ENCODE peak calls at places on chromosomes 11 and 22, in four cellular contexts. H, B, J and P are unnamed samples.

GRCh38 chr22:49271831-49272230 is 555.8 kb downstream of the BRD1 start:
- DNase-seq in J (no peak), H (no peak), B (no peak), P (no peak)

GRCh38 chr22:40979198-40979597 is 28.0 kb downstream of the RBX1 start:
- DNase-seq in J (no peak), B (no peak), H (no peak), P (no peak)

GRCh38 chr22:31344369-31345330 is 1.5 kb downstream of the PATZ1 start:
- DNase-seq in J (no peak), B (no peak), H (peak), P (peak)

GRCh38 chr11:65112551-65113360 is 1.1 kb downstream of the TM7SF2 start:
- DNase-seq in J (peak), H (peak), B (peak), P (peak)

GRCh38 chr22:24417901-24418641 is 9.3 kb upstream of the ADORA2A start:
- DNase-seq in J (no peak), B (no peak), H (no peak), P (peak)

GRCh38 chr11:15764948-15765347 is 591.4 kb downstream of the SOX6 start:
- DNase-seq in H (no peak), B (no peak), J (no peak), P (no peak)

GRCh38 chr11:86811637-86812321 is 11.4 kb downstream of the PRSS23 start:
- DNase-seq in H (no peak), J (no peak), B (no peak), P (no peak)

GRCh38 chr22:25348391-25348790 is 129.0 kb downstream of the CRYBB2 start:
- DNase-seq in B (no peak), H (no peak), J (no peak), P (no peak)

GRCh38 chr22:46057762-46058420 is 80.9 kb upstream of the WNT7B start:
- DNase-seq in J (no peak), B (no peak), H (peak), P (peak)

GRCh38 chr22:24807284-24807950 is 1.4 kb downstream of the SGSM1 start:
- DNase-seq in B (no peak), J (no peak), H (no peak), P (peak)

GRCh38 chr11:64141081-64141783 is 24.7 kb downstream of the MACROD1 start:
- DNase-seq in H (no peak), B (no peak), J (no peak), P (peak)

GRCh38 chr11:68954970-68955958 is 25.5 kb downstream of the MRGPRD start:
- DNase-seq in B (peak), H (no peak), J (no peak), P (no peak)

GRCh38 chr22:44366372-44367310 is 53.9 kb upstream of the SHISAL1 start:
- DNase-seq in B (no peak), H (no peak), J (no peak), P (no peak)

GRCh38 chr22:37636186-37636948 is 3.1 kb upstream of the SH3BP1 start:
- DNase-seq in B (peak), J (no peak), H (no peak), P (no peak)

GRCh38 chr11:30155428-30155827 is 75.4 kb upstream of the FSHB start:
- DNase-seq in H (no peak), B (no peak), J (no peak), P (no peak)

GRCh38 chr22:49995059-49995412 is 17.5 kb downstream of the IL17REL start:
- DNase-seq in B (no peak), H (no peak), J (no peak), P (peak)

GRCh38 chr22:42180349-42180842 is 49.8 kb upstream of the CYP2D6 start:
- DNase-seq in J (no peak), H (no peak), B (peak), P (no peak)

GRCh38 chr11:79244175-79244804 is 196.5 kb downstream of the TENM4 start:
- DNase-seq in H (no peak), B (no peak), J (no peak), P (no peak)

GRCh38 chr11:73218106-73218829 is at the start of gene P2RY2:
- DNase-seq in H (peak), B (no peak), J (peak), P (peak)

GRCh38 chr11:12845739-12846358 is 163.3 kb upstream of the RASSF10 start:
- DNase-seq in B (peak), J (peak), H (peak), P (peak)

GRCh38 chr11:64809781-64810241 is 540 bp downstream of the MEN1 start:
- DNase-seq in B (peak), J (no peak), H (peak), P (peak)

GRCh38 chr22:23065069-23065451 is 5.3 kb upstream of the GNAZ start:
- DNase-seq in B (no peak), H (peak), J (no peak), P (peak)

GRCh38 chr11:19822531-19822930 is 109.9 kb downstream of the NAV2 start:
- DNase-seq in H (no peak), B (no peak), J (no peak), P (no peak)

GRCh38 chr11:111514216-111515031 is at the start of gene HOATZ:
- DNase-seq in J (no peak), H (peak), B (peak), P (peak)

GRCh38 chr11:45323598-45324249 is 37.6 kb upstream of the SYT13 start:
- DNase-seq in B (no peak), H (no peak), J (no peak), P (no peak)

GRCh38 chr11:131868769-131869482 is 498.5 kb downstream of the NTM start:
- DNase-seq in J (no peak), B (no peak), H (no peak), P (no peak)

GRCh38 chr22:47067331-47067890 is 305.0 kb downstream of the TBC1D22A start:
- DNase-seq in H (no peak), J (no peak), B (no peak), P (no peak)

GRCh38 chr11:65767406-65767805 is 13.4 kb downstream of the AP5B1 start:
- DNase-seq in B (no peak), J (no peak), H (no peak), P (no peak)

GRCh38 chr22:48035897-48036296 is 1273.4 kb downstream of the TBC1D22A start:
- DNase-seq in H (no peak), B (no peak), J (no peak), P (no peak)

GRCh38 chr11:110295487-110296225 is 758 bp downstream of the RDX start:
- DNase-seq in B (peak), H (peak), J (no peak), P (peak)

GRCh38 chr22:47053865-47054185 is 291.4 kb downstream of the TBC1D22A start:
- DNase-seq in J (no peak), B (no peak), H (no peak), P (no peak)

GRCh38 chr11:11407065-11407737 is 54.2 kb upstream of the CSNK2A3 start:
- DNase-seq in B (no peak), H (no peak), J (no peak), P (peak)

GRCh38 chr11:69530278-69531070 is 49.0 kb downstream of the LINC01488 start:
- DNase-seq in B (no peak), H (no peak), J (no peak), P (no peak)

GRCh38 chr11:6357222-6357621 is 33.1 kb upstream of the SMPD1 start:
- DNase-seq in B (peak), H (no peak), J (no peak), P (no peak)

GRCh38 chr11:77046060-77046501 is 11.9 kb downstream of the B3GNT6 start:
- DNase-seq in B (peak), H (peak), J (no peak), P (peak)
- TF ChIP-seq FOXJ3 in B (no peak), H (no peak), J (no peak), P (no peak)

GRCh38 chr11:58358969-58359368 is at the start of gene OR5B17:
- DNase-seq in H (no peak), B (no peak), J (no peak), P (no peak)

GRCh38 chr11:58354727-58355126 is 4.1 kb downstream of the OR5B17 start:
- DNase-seq in H (no peak), J (no peak), B (no peak), P (no peak)
- TF ChIP-seq FOXJ3 in H (no peak), J (no peak), B (no peak), P (no peak)

GRCh38 chr22:21020802-21021429 is 6.0 kb downstream of the P2RX6 start:
- DNase-seq in J (no peak), H (peak), B (peak), P (peak)
- TF ChIP-seq FOXJ3 in J (no peak), H (no peak), B (no peak), P (no peak)

DNA sequence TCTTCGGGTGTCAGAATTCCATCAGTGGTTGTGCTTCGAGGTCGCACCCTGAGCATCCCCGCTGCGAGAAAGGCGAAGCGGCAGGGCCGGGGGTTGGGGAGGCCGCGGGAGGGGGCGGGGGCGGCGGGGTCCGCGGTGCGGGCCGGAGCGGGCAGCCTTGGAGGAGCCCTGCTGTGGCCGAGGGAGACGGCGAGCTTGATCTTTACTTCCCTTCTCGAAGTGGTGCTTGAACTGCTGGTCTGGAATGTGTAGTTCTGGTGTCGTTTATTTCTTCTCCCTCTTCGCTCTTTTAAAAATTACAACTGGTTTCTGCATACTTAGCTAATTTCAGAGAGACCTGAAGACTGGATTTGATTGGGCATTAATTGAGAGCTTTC is 1.1 kb downstream of the APLP2 start:
- DNase-seq in J (no peak), H (peak), B (peak), P (no peak)
- TF ChIP-seq FOXJ3 in J (no peak), H (no peak), B (no peak), P (no peak)

GRCh38 chr11:834371-835316 is 1.9 kb downstream of the CD151 start:
- DNase-seq in H (no peak), J (no peak), B (no peak), P (no peak)
- TF ChIP-seq FOXJ3 in H (no peak), J (no peak), B (no peak), P (no peak)

DNA sequence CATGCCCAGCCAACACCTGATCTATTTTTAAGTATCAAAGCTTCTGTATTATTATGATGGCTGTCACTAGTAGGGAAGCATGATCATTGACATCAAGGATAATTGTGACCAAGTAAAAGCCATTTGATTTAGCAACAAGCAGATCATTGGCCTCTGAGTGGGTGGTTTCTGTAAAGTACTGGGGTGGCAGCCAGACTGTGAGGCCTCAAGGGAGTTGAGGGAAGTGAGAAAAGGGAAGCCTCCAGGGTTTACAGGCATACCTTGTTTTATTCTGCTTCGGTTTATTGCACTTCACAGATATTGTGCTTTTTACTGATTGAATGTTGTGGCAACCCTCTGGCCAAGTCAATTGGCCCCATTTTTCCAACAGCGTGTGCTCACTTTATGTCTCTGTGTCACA is 60.1 kb downstream of the PRR5L start:
- DNase-seq in J (no peak), H (no peak), B (no peak), P (no peak)
- TF ChIP-seq FOXJ3 in J (no peak), H (no peak), B (no peak), P (no peak)

GRCh38 chr11:2892215-2893020 is 6.8 kb upstream of the CDKN1C start:
- DNase-seq in B (peak), J (no peak), H (peak), P (peak)
- TF ChIP-seq FOXJ3 in B (no peak), J (no peak), H (no peak), P (no peak)